ENCODE peak calls at places on chromosomes 13 and 19, in four cellular contexts. S is stomach, A is breast epithelium, P is HCT116. X is an unnamed sample.

GRCh38 chr13:31913459-31913858 is 118.1 kb upstream of the FRY start:
- DNase-seq in S (no peak), A (no peak), P (no peak), X (no peak)

GRCh38 chr13:106610511-106610910 is 42.6 kb upstream of the ARGLU1 start:
- DNase-seq in S (no peak), A (no peak), P (no peak), X (no peak)

GRCh38 chr19:19643158-19644053 is at the start of gene GMIP:
- DNase-seq in S (peak), A (peak), P (peak), X (peak)

GRCh38 chr13:78022164-78022877 is 103.7 kb upstream of the EDNRB start:
- DNase-seq in S (peak), A (no peak), P (no peak), X (peak)

GRCh38 chr13:110759710-110760109 is 46.2 kb downstream of the ING1 start:
- DNase-seq in S (no peak), A (no peak), P (no peak), X (no peak)

GRCh38 chr19:4174212-4174894 is 8.0 kb downstream of the SIRT6 start:
- DNase-seq in S (no peak), A (no peak), P (no peak), X (no peak)

GRCh38 chr19:16001481-16002312 is 52.9 kb downstream of the OR10H4 start:
- DNase-seq in S (no peak), A (no peak), P (no peak), X (no peak)

GRCh38 chr13:97275265-97275664 is 53.1 kb downstream of the MBNL2 start:
- DNase-seq in S (no peak), A (no peak), P (no peak), X (no peak)

GRCh38 chr19:10228925-10229324 is 2.2 kb downstream of the S1PR2 start:
- DNase-seq in S (no peak), A (no peak), P (no peak), X (no peak)

GRCh38 chr13:37485766-37486165 is 112.8 kb downstream of the POSTN start:
- DNase-seq in S (no peak), A (no peak), P (no peak), X (no peak)

GRCh38 chr19:16118489-16119033 is 6.9 kb downstream of the RAB8A start:
- DNase-seq in S (peak), A (no peak), P (no peak), X (peak)

GRCh38 chr19:19477705-19478383 is 37.5 kb downstream of the TSSK6 start:
- DNase-seq in S (peak), A (no peak), P (no peak), X (no peak)

GRCh38 chr19:33788676-33789075 is 8.0 kb upstream of the KCTD15 start:
- DNase-seq in S (no peak), A (no peak), P (no peak), X (no peak)

GRCh38 chr19:3613765-3614661 is 7.3 kb upstream of the TBXA2R start:
- DNase-seq in S (no peak), A (no peak), P (no peak), X (no peak)

GRCh38 chr19:9793051-9793591 is 24.6 kb upstream of the ZNF846 start:
- DNase-seq in S (peak), A (peak), P (no peak), X (no peak)

GRCh38 chr13:51341232-51341631 is 1.7 kb downstream of the SERPINE3 start:
- DNase-seq in S (no peak), A (no peak), P (no peak), X (no peak)

GRCh38 chr13:20258208-20258962 is 26.3 kb upstream of the GJB6 start:
- DNase-seq in S (no peak), A (no peak), P (no peak), X (no peak)

GRCh38 chr19:19335408-19336158 is 15.0 kb downstream of the MAU2 start:
- DNase-seq in S (no peak), A (peak), P (no peak), X (no peak)

GRCh38 chr13:20383058-20383457 is 142.6 kb downstream of the CRYL1 start:
- DNase-seq in S (no peak), A (no peak), P (no peak), X (no peak)

GRCh38 chr13:22053053-22053452 is 382.2 kb downstream of the FGF9 start:
- DNase-seq in S (no peak), A (no peak), P (no peak), X (no peak)

GRCh38 chr19:12527034-12527836 is 24.0 kb downstream of the ZNF564 start:
- DNase-seq in S (no peak), A (no peak), P (no peak), X (no peak)

GRCh38 chr19:46480409-46480808 is 9.0 kb upstream of the PNMA8A start:
- DNase-seq in S (no peak), A (no peak), P (no peak), X (no peak)

GRCh38 chr13:43041368-43041921 is 18.1 kb downstream of the DNAJC15 start:
- DNase-seq in S (no peak), A (no peak), P (no peak), X (no peak)

GRCh38 chr13:80239571-80240255 is 101.2 kb downstream of the SPRY2 start:
- DNase-seq in S (no peak), A (no peak), P (no peak), X (no peak)

GRCh38 chr19:827710-828321 is at the start of gene AZU1:
- DNase-seq in S (peak), A (no peak), P (no peak), X (no peak)

GRCh38 chr13:33213024-33213795 is 72.3 kb downstream of the STARD13 start:
- DNase-seq in S (peak), A (peak), P (no peak), X (no peak)

GRCh38 chr13:33953203-33953602 is 135.3 kb downstream of the RFC3 start:
- DNase-seq in S (no peak), A (no peak), P (no peak), X (no peak)

GRCh38 chr19:18017275-18018083 is 9.5 kb downstream of the ARRDC2 start:
- DNase-seq in S (no peak), A (no peak), P (no peak), X (no peak)

GRCh38 chr19:47430041-47430802 is 10.9 kb upstream of the MEIS3 start:
- DNase-seq in S (peak), A (no peak), P (no peak), X (no peak)

GRCh38 chr19:41535029-41535622 is 40.8 kb upstream of the CEACAM21 start:
- DNase-seq in S (no peak), A (no peak), P (no peak), X (no peak)

GRCh38 chr13:21175656-21176194 is 627 bp downstream of the SKA3 start:
- DNase-seq in S (no peak), A (no peak), P (no peak), X (no peak)

GRCh38 chr13:41306271-41307150 is 4.6 kb upstream of the NAA16 start:
- DNase-seq in S (no peak), A (no peak), P (no peak), X (no peak)

GRCh38 chr19:19214892-19215291 is 3.1 kb downstream of the NCAN start:
- DNase-seq in S (no peak), A (no peak), P (no peak), X (no peak)

GRCh38 chr19:511101-511841 is 4.0 kb downstream of the TPGS1 start:
- DNase-seq in S (peak), A (no peak), P (peak), X (no peak)

GRCh38 chr19:15812059-15812722 is 3.3 kb downstream of the OR10H1 start:
- DNase-seq in S (peak), A (no peak), P (peak), X (no peak)

GRCh38 chr19:30678168-30678567 is 306.0 kb downstream of the ZNF536 start:
- DNase-seq in S (no peak), A (no peak), P (no peak), X (no peak)

GRCh38 chr13:114108894-114109293 is 23.5 kb downstream of the RASA3 start:
- DNase-seq in S (no peak), A (no peak), P (no peak), X (no peak)

GRCh38 chr13:80171096-80171495 is 169.8 kb downstream of the SPRY2 start:
- DNase-seq in S (no peak), A (no peak), P (no peak), X (no peak)

GRCh38 chr19:45016388-45017314 is 15.4 kb downstream of the RELB start:
- DNase-seq in S (peak), A (peak), P (peak), X (peak)
- TF ChIP-seq POLR2AphosphoS5 in S (no peak), A (no peak), P (no peak), X (no peak)

GRCh38 chr19:54448774-54449700 is at the start of gene LENG8:
- DNase-seq in S (peak), A (peak), P (peak), X (peak)

GRCh38 chr19:54451331-54451871 is 2.4 kb downstream of the LENG8 start:
- DNase-seq in S (no peak), A (no peak), P (no peak), X (no peak)

GRCh38 chr19:54449701-54450069 is 686 bp downstream of the LENG8 start:
- DNase-seq in S (no peak), A (no peak), P (no peak), X (no peak)

GRCh38 chr19:54444737-54445136 is 4.3 kb upstream of the LENG8 start:
- DNase-seq in S (no peak), A (no peak), P (no peak), X (no peak)

GRCh38 chr19:54448037-54448773 is 794 bp upstream of the LENG8 start:
- DNase-seq in S (no peak), A (peak), P (no peak), X (no peak)
- TF ChIP-seq POLR2AphosphoS5 in S (peak), A (no peak), P (no peak), X (peak)

GRCh38 chr19:48965806-48966540 is 864 bp downstream of the FTL start:
- DNase-seq in S (peak), A (peak), P (peak), X (no peak)

GRCh38 chr19:48964205-48965032 is 690 bp upstream of the FTL start:
- DNase-seq in S (peak), A (no peak), P (no peak), X (no peak)

GRCh38 chr19:48963371-48964204 is 1.5 kb upstream of the FTL start:
- DNase-seq in S (peak), A (peak), P (no peak), X (peak)

GRCh38 chr19:48966541-48967345 is 1.6 kb downstream of the FTL start:
- DNase-seq in S (no peak), A (no peak), P (no peak), X (no peak)

DNA sequence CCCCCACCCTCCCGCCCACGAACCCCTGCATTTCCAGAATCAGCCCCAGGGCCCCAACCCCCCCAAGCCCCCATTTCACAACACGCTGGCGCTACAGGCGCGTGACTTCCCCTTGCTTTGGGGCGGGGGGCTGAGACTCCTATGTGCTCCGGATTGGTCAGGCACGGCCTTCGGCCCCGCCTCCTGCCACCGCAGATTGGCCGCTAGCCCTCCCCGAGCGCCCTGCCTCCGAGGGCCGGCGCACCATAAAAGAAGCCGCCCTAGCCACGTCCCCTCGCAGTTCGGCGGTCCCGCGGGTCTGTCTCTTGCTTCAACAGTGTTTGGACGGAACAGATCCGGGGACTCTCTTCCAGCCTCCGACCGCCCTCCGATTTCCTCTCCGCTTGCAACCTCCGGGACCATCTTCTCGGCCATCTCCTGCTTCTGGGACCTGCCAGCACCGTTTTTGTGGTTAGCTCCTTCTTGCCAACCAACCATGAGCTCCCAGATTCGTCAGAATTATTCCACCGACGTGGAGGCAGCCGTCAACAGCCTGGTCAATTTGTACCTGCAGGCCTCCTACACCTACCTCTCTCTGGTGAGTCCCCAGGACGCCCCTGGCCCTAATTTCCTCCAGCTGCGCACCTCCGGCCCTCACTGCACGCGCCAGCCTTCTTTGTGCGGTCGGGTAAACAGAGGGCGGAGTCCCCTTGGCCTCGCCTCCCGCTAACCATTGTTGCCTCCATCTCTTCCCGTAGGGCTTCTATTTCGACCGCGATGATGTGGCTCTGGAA is at the start of gene FTL:
- DNase-seq in S (peak), A (peak), P (peak), X (peak)
- TF ChIP-seq POLR2AphosphoS5 in S (peak), A (peak), P (peak), X (peak)

DNA sequence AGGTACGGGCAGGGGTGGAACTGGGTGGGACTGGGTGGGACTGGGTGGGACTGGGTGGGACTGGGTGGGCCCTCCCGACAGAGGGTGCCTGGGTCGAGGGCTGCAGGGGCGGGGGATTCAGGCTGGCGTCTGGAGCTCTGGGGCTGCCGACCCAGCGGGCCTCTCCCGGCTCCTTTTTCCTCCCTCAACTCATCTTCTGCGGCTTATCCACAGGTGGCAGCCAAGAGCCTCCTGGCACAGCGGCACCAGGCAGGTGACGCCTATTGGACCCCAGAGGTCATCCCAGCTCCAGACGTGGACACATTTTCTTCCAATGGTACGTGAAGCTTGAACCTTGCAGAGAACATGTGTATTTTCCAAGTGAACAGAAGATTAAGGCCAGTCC is 533 bp downstream of the ZNF544 start:
- DNase-seq in S (no peak), A (no peak), P (no peak), X (no peak)
- TF ChIP-seq POLR2AphosphoS5 in S (no peak), A (no peak), P (no peak), X (no peak)

DNA sequence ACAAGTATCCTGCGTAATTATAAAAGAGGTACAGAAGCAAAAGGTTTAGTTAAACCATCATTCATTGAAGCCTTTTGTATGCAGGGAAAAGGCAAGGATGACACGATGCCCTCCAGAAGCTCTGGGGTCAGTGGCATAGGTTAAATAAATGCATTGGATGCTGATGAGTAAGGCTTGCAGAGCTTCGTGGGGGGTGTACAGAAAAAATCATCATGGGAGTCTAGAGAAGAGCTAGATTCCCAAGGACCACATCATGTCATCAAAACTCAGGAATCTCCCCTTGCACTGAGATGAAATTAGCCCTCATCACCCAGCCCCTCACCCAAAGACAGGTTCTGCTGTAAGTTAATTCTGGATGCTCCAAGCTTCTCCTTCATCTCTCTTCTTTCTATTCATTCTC is 8.3 kb downstream of the FPR1 start:
- DNase-seq in S (no peak), A (no peak), P (no peak), X (no peak)
- TF ChIP-seq POLR2AphosphoS5 in S (no peak), A (no peak), P (no peak), X (no peak)